ENCODE peak calls at places on chromosomes 7 and 10, in eight cellular contexts. K is body of pancreas, H is brain microvascular endothelial cell, V is sigmoid colon, Z is stomach, I is choroid plexus epithelial cell, L is PC-9, M is WTC11. S is an unnamed sample.

GRCh38 chr7:157874208-157874816 is 537.5 kb downstream of the DNAJB6 start:
- DNase-seq in K (no peak), H (no peak), V (no peak), Z (no peak), I (no peak), L (no peak), M (no peak), S (no peak)

GRCh38 chr7:16071246-16071857 is 350.0 kb downstream of the CRPPA start:
- DNase-seq in K (peak; percentile 4), H (peak; percentile 25), V (no peak), Z (no peak), I (peak; percentile 82), L (peak; percentile 57), M (no peak), S (peak; percentile 12)

GRCh38 chr10:16867556-16867955 is 50.3 kb upstream of the RSU1 start:
- DNase-seq in K (no peak), H (peak; percentile 12), V (no peak), Z (no peak), I (peak; percentile 37), L (no peak), M (no peak), S (no peak)

GRCh38 chr10:130719447-130719752 is 583.2 kb downstream of the GLRX3 start:
- DNase-seq in K (no peak), H (no peak), V (no peak), Z (no peak), I (no peak), L (no peak), M (no peak), S (no peak)

GRCh38 chr10:99431190-99431549 is 746 bp upstream of the GOT1 start:
- DNase-seq in K (peak; percentile 84), H (peak; percentile 4), V (peak; percentile 95), Z (peak; percentile 74), I (peak; percentile 40), L (no peak), M (peak; percentile 53), S (no peak)

GRCh38 chr10:29811751-29812427 is 177.1 kb upstream of the SVIL start:
- DNase-seq in K (peak; percentile 74), H (peak; percentile 58), V (peak; percentile 93), Z (no peak), I (peak; percentile 96), L (peak; percentile 94), M (no peak), S (no peak)

GRCh38 chr10:132144086-132144485 is 42.7 kb upstream of the DPYSL4 start:
- DNase-seq in K (no peak), H (no peak), V (no peak), Z (no peak), I (no peak), L (no peak), M (no peak), S (no peak)

GRCh38 chr10:119211625-119212441 is 4.5 kb downstream of the GRK5 start:
- DNase-seq in K (no peak), H (no peak), V (peak; percentile 62), Z (no peak), I (peak; percentile 54), L (no peak), M (no peak), S (no peak)

GRCh38 chr7:3835102-3835501 is 534.0 kb downstream of the SDK1 start:
- DNase-seq in K (no peak), H (peak; percentile 2), V (no peak), Z (no peak), I (no peak), L (no peak), M (no peak), S (no peak)

GRCh38 chr7:94656925-94657731 is 1.2 kb upstream of the SGCE start:
- DNase-seq in K (no peak), H (peak; percentile 38), V (no peak), Z (no peak), I (peak; percentile 56), L (no peak), M (no peak), S (peak; percentile 6)

GRCh38 chr7:81501220-81501619 is 268.6 kb downstream of the HGF start:
- DNase-seq in K (no peak), H (peak; percentile 43), V (no peak), Z (no peak), I (peak; percentile 80), L (no peak), M (no peak), S (no peak)

GRCh38 chr10:90987383-90987782 is 66.5 kb upstream of the ANKRD1 start:
- DNase-seq in K (no peak), H (no peak), V (no peak), Z (no peak), I (no peak), L (no peak), M (no peak), S (no peak)

GRCh38 chr7:130831322-130831721 is 97.3 kb upstream of the KLF14 start:
- DNase-seq in K (no peak), H (no peak), V (no peak), Z (no peak), I (no peak), L (no peak), M (no peak), S (no peak)

GRCh38 chr7:153476166-153476565 is 576.0 kb upstream of the DPP6 start:
- DNase-seq in K (no peak), H (no peak), V (no peak), Z (no peak), I (no peak), L (no peak), M (no peak), S (no peak)

GRCh38 chr7:16561943-16562342 is 35.3 kb downstream of the LRRC72 start:
- DNase-seq in K (no peak), H (no peak), V (no peak), Z (no peak), I (no peak), L (no peak), M (no peak), S (no peak)

GRCh38 chr10:14259696-14260595 is 70.8 kb downstream of the FRMD4A start:
- DNase-seq in K (peak; percentile 63), H (peak; percentile 85), V (no peak), Z (no peak), I (peak; percentile 80), L (no peak), M (no peak), S (no peak)

GRCh38 chr10:112792487-112793196 is 157.4 kb upstream of the TCF7L2 start:
- DNase-seq in K (peak; percentile 45), H (no peak), V (peak; percentile 86), Z (no peak), I (peak; percentile 72), L (no peak), M (no peak), S (no peak)

GRCh38 chr7:96219382-96220130 is 102.3 kb downstream of the SLC25A13 start:
- DNase-seq in K (no peak), H (no peak), V (no peak), Z (no peak), I (no peak), L (peak; percentile 95), M (no peak), S (no peak)

DNA sequence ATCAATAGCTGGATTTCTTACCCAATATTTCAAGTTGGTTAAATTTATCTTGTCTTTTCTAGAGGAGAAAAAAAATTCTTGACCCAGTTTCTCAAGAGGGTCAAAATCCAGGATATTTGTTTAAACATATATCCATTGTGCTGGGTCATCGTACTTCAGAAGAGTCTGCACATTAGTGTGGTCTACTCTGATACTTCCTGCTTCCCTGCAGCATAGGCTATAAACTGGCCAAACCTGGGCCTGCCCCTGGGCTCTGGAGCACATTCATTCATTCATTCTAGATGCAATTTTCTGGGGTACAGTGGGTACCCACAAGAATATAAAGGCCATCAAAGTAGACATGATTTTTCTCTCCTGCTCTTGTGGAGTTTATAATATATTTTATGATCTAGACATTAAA is 142.1 kb upstream of the WNT16 start:
- DNase-seq in K (no peak), H (no peak), V (no peak), Z (no peak), I (no peak), L (no peak), M (no peak), S (no peak)
- TF ChIP-seq CTCF in K (no peak), H (no peak), V (no peak), Z (no peak), I (no peak), L (no peak), M (no peak), S (no peak)

GRCh38 chr10:79066460-79067240 is 2.1 kb upstream of the ZMIZ1 start:
- DNase-seq in K (peak; percentile 48), H (no peak), V (peak; percentile 71), Z (no peak), I (peak; percentile 30), L (no peak), M (peak; percentile 32), S (peak; percentile 20)
- TF ChIP-seq CTCF in K (no peak), H (peak; percentile 55), V (no peak), Z (no peak), I (peak; percentile 22), L (peak; percentile 40), M (no peak), S (peak; percentile 40)

GRCh38 chr7:913736-914520 is 37.6 kb downstream of the GET4 start:
- DNase-seq in K (peak; percentile 57), H (no peak), V (peak; percentile 58), Z (peak; percentile 88), I (no peak), L (peak; percentile 65), M (no peak), S (no peak)
- TF ChIP-seq CTCF in K (no peak), H (no peak), V (no peak), Z (no peak), I (no peak), L (no peak), M (no peak), S (no peak)

GRCh38 chr10:308101-308500 is 172.8 kb downstream of the ZMYND11 start:
- DNase-seq in K (peak; percentile 54), H (no peak), V (no peak), Z (peak; percentile 34), I (no peak), L (no peak), M (no peak), S (no peak)

GRCh38 chr10:308572-309085 is 173.4 kb downstream of the ZMYND11 start:
- DNase-seq in K (peak; percentile 80), H (no peak), V (peak; percentile 54), Z (no peak), I (no peak), L (no peak), M (no peak), S (no peak)

GRCh38 chr10:311901-312665 is 176.8 kb downstream of the ZMYND11 start:
- DNase-seq in K (peak; percentile 35), H (no peak), V (no peak), Z (no peak), I (no peak), L (no peak), M (no peak), S (no peak)

GRCh38 chr10:310371-310770 is 175.1 kb downstream of the ZMYND11 start:
- DNase-seq in K (no peak), H (no peak), V (no peak), Z (no peak), I (peak; percentile 45), L (no peak), M (no peak), S (no peak)

GRCh38 chr10:310976-311639 is 175.9 kb downstream of the ZMYND11 start:
- DNase-seq in K (no peak), H (peak; percentile 35), V (no peak), Z (no peak), I (peak; percentile 43), L (no peak), M (no peak), S (no peak)
- TF ChIP-seq CTCF in K (no peak), H (no peak), V (no peak), Z (no peak), I (no peak), L (no peak), M (no peak), S (no peak)

GRCh38 chr10:73965890-73966768 is 31.8 kb upstream of the VCL start:
- DNase-seq in K (peak; percentile 69), H (peak; percentile 96), V (peak; percentile 97), Z (peak; percentile 57), I (peak; percentile 97), L (peak; percentile 99), M (peak; percentile 86), S (peak; percentile 25)
- TF ChIP-seq CTCF in K (no peak), H (no peak), V (no peak), Z (no peak), I (no peak), L (no peak), M (no peak), S (no peak)